ENCODE peak calls at places on chromosomes 6 and 20, in ten cellular contexts. M is heart right ventricle, Z is tibial artery, K is brain microvascular endothelial cell, W is ascending aorta, J is cardiac muscle cell, N is hepatocyte, V is transverse colon, T is PC-9, U is stomach. D is an unnamed sample.

GRCh38 chr6:155381856-155382690 is 67.8 kb upstream of the TFB1M start:
- DNase-seq in M (no peak), Z (no peak), K (peak), W (no peak), J (no peak), N (no peak), V (no peak), T (no peak), U (no peak), D (no peak)

GRCh38 chr20:36061754-36062153 is 92.8 kb upstream of the EPB41L1 start:
- DNase-seq in M (peak), Z (no peak), K (no peak), W (no peak), J (no peak), N (no peak), V (no peak), T (no peak), U (no peak), D (no peak)

GRCh38 chr20:9916776-9917175 is 77.9 kb upstream of the PAK5 start:
- DNase-seq in M (no peak), Z (no peak), K (no peak), W (no peak), J (no peak), N (no peak), V (no peak), T (no peak), U (no peak), D (no peak)

GRCh38 chr20:39225978-39226377 is 263.8 kb downstream of the DHX35 start:
- DNase-seq in M (no peak), Z (no peak), K (no peak), W (no peak), J (no peak), N (no peak), V (no peak), T (no peak), U (no peak), D (no peak)

GRCh38 chr6:160226118-160226541 is 32.5 kb downstream of the SLC22A2 start:
- DNase-seq in M (no peak), Z (no peak), K (peak), W (no peak), J (no peak), N (no peak), V (no peak), T (no peak), U (no peak), D (no peak)

GRCh38 chr6:101284131-101284530 is 109.4 kb upstream of the GRIK2 start:
- DNase-seq in M (no peak), Z (no peak), K (no peak), W (no peak), J (no peak), N (no peak), V (no peak), T (no peak), U (no peak), D (no peak)

GRCh38 chr6:88177961-88178464 is 11.9 kb upstream of the CNR1 start:
- DNase-seq in M (no peak), Z (no peak), K (peak), W (no peak), J (no peak), N (peak), V (no peak), T (no peak), U (no peak), D (no peak)

GRCh38 chr6:69953491-69953890 is 87.1 kb downstream of the COL19A1 start:
- DNase-seq in M (no peak), Z (no peak), K (no peak), W (no peak), J (no peak), N (no peak), V (no peak), T (no peak), U (no peak), D (no peak)

GRCh38 chr20:22403860-22404608 is 180.3 kb downstream of the FOXA2 start:
- DNase-seq in M (no peak), Z (no peak), K (no peak), W (no peak), J (peak), N (peak), V (no peak), T (no peak), U (no peak), D (no peak)

GRCh38 chr6:133017581-133017980 is 203.2 kb downstream of the RPS12 start:
- DNase-seq in M (no peak), Z (no peak), K (no peak), W (no peak), J (no peak), N (no peak), V (no peak), T (no peak), U (no peak), D (no peak)

GRCh38 chr20:48758206-48758820 is 69.5 kb downstream of the PREX1 start:
- DNase-seq in M (no peak), Z (no peak), K (no peak), W (no peak), J (no peak), N (no peak), V (peak), T (no peak), U (no peak), D (no peak)

GRCh38 chr6:164303092-164304007 is 888.8 kb downstream of the QKI start:
- DNase-seq in M (peak), Z (no peak), K (peak), W (no peak), J (no peak), N (no peak), V (no peak), T (no peak), U (no peak), D (no peak)

GRCh38 chr6:129203190-129203900 is 320.4 kb downstream of the LAMA2 start:
- DNase-seq in M (no peak), Z (no peak), K (no peak), W (no peak), J (no peak), N (no peak), V (no peak), T (peak), U (no peak), D (no peak)

GRCh38 chr6:148577687-148578488 is 168.9 kb upstream of the UST start:
- DNase-seq in M (peak), Z (peak), K (peak), W (no peak), J (peak), N (peak), V (peak), T (peak), U (peak), D (peak)

GRCh38 chr20:18024606-18025127 is 33.0 kb downstream of the OVOL2 start:
- DNase-seq in M (no peak), Z (no peak), K (no peak), W (no peak), J (no peak), N (no peak), V (no peak), T (no peak), U (no peak), D (no peak)

GRCh38 chr20:35833271-35833670 is 61.5 kb downstream of the PHF20 start:
- DNase-seq in M (no peak), Z (no peak), K (no peak), W (no peak), J (no peak), N (no peak), V (no peak), T (no peak), U (no peak), D (no peak)

GRCh38 chr6:85354761-85355618 is 94.9 kb upstream of the NT5E start:
- DNase-seq in M (peak), Z (peak), K (peak), W (peak), J (peak), N (peak), V (peak), T (peak), U (peak), D (peak)

GRCh38 chr20:38674178-38675133 is 49.8 kb upstream of the SLC32A1 start:
- DNase-seq in M (peak), Z (no peak), K (peak), W (no peak), J (peak), N (peak), V (peak), T (no peak), U (no peak), D (peak)

GRCh38 chr6:93136111-93136510 is 283.2 kb downstream of the EPHA7 start:
- DNase-seq in M (no peak), Z (no peak), K (no peak), W (no peak), J (no peak), N (no peak), V (no peak), T (no peak), U (no peak), D (no peak)

GRCh38 chr6:6885521-6886088 is 222.2 kb upstream of the RREB1 start:
- DNase-seq in M (peak), Z (peak), K (no peak), W (peak), J (no peak), N (no peak), V (peak), T (no peak), U (peak), D (peak)

GRCh38 chr20:50172347-50173013 is 18.1 kb upstream of the CEBPB start:
- DNase-seq in M (peak), Z (peak), K (peak), W (peak), J (peak), N (peak), V (peak), T (peak), U (peak), D (peak)

GRCh38 chr6:115901896-115902295 is 158.8 kb downstream of the FRK start:
- DNase-seq in M (no peak), Z (no peak), K (no peak), W (no peak), J (no peak), N (no peak), V (no peak), T (no peak), U (no peak), D (no peak)

GRCh38 chr6:110826236-110827129 is 11.2 kb upstream of the CDK19 start:
- DNase-seq in M (no peak), Z (no peak), K (no peak), W (no peak), J (no peak), N (peak), V (no peak), T (peak), U (no peak), D (no peak)

GRCh38 chr20:13223731-13224130 is 2.7 kb downstream of the ISM1 start:
- DNase-seq in M (no peak), Z (no peak), K (no peak), W (no peak), J (no peak), N (no peak), V (no peak), T (no peak), U (no peak), D (no peak)

GRCh38 chr6:79004239-79004638 is 73.8 kb downstream of the PHIP start:
- DNase-seq in M (no peak), Z (no peak), K (no peak), W (no peak), J (no peak), N (no peak), V (no peak), T (no peak), U (no peak), D (no peak)

GRCh38 chr6:46876126-46876525 is 45.6 kb downstream of the ADGRF5 start:
- DNase-seq in M (peak), Z (no peak), K (no peak), W (no peak), J (no peak), N (no peak), V (no peak), T (peak), U (peak), D (no peak)

GRCh38 chr20:641516-641913 is 11.5 kb downstream of the SRXN1 start:
- DNase-seq in M (no peak), Z (no peak), K (no peak), W (no peak), J (no peak), N (no peak), V (no peak), T (no peak), U (no peak), D (no peak)

GRCh38 chr6:44264154-44265002 is 973 bp downstream of the NFKBIE start:
- DNase-seq in M (no peak), Z (no peak), K (no peak), W (no peak), J (no peak), N (no peak), V (peak), T (no peak), U (peak), D (no peak)

GRCh38 chr20:939606-940005 is 23.5 kb upstream of the ANGPT4 start:
- DNase-seq in M (no peak), Z (peak), K (no peak), W (no peak), J (no peak), N (no peak), V (no peak), T (no peak), U (no peak), D (no peak)

GRCh38 chr6:163490826-163491577 is 76.5 kb downstream of the QKI start:
- DNase-seq in M (peak), Z (peak), K (peak), W (no peak), J (no peak), N (peak), V (peak), T (no peak), U (peak), D (peak)

GRCh38 chr6:157151029-157151428 is 172.3 kb downstream of the TMEM242 start:
- DNase-seq in M (peak), Z (no peak), K (peak), W (no peak), J (no peak), N (no peak), V (no peak), T (no peak), U (no peak), D (no peak)

GRCh38 chr6:157461000-157461915 is 80.3 kb downstream of the ZDHHC14 start:
- DNase-seq in M (no peak), Z (no peak), K (peak), W (no peak), J (no peak), N (peak), V (peak), T (no peak), U (no peak), D (no peak)

GRCh38 chr6:20379231-20379630 is 22.4 kb upstream of the E2F3 start:
- DNase-seq in M (no peak), Z (no peak), K (no peak), W (no peak), J (no peak), N (no peak), V (no peak), T (no peak), U (no peak), D (no peak)

GRCh38 chr6:33633084-33633461 is 12.0 kb downstream of the ITPR3 start:
- DNase-seq in M (no peak), Z (no peak), K (no peak), W (no peak), J (no peak), N (no peak), V (no peak), T (no peak), U (no peak), D (no peak)
- H3K4me3 ChIP-seq in M (peak), Z (peak), K (peak), W (peak), J (peak), N (no peak), V (no peak), T (peak), U (peak), D (peak)

DNA sequence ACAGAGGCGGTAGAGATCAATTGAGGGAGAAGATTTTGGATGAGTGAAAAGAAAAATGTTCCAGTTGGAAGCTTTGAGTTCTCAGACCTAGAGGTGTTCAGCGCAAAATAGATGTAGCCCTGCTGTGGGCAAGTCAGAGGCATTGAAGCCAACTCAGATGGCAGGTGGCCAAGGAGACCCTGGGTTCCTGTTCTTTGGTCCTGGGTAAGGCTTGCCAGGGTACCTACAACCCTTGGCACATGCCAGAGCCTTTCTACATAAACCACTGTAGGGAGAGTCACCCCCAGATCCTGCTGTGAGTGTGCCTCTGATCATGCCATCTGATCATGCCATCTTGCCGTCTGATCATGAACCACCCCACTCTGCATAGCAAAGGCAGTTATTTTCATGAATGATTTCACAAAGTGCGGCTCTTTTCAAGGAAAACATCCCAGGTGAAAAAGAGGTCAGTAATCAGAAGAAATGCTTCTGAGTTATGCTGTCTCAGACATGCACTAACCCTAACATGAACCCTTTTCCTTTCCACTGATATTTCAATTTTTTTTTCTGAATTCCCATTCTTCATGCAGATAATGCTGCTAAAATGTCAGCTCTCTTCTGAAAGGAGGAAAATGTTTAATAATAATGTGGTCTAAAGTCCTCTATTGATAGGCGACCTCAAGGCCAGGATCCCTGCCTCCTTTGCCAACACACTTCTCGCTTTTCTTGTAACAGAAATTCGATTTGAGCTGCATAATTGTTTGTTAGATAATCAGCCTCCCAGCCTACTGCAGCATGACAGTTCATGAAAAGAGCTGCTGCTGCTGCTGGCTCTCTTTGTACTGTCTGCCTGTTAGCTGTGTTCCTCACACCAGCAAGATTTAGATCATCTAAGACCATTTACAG is 153.7 kb downstream of the MTHFD1L start:
- DNase-seq in M (no peak), Z (no peak), K (no peak), W (no peak), J (no peak), N (no peak), V (no peak), T (no peak), U (no peak), D (no peak)
- H3K27ac ChIP-seq in M (no peak), Z (no peak), K (peak), W (no peak), J (peak), N (no peak), V (no peak), T (no peak), U (no peak), D (no peak)

DNA sequence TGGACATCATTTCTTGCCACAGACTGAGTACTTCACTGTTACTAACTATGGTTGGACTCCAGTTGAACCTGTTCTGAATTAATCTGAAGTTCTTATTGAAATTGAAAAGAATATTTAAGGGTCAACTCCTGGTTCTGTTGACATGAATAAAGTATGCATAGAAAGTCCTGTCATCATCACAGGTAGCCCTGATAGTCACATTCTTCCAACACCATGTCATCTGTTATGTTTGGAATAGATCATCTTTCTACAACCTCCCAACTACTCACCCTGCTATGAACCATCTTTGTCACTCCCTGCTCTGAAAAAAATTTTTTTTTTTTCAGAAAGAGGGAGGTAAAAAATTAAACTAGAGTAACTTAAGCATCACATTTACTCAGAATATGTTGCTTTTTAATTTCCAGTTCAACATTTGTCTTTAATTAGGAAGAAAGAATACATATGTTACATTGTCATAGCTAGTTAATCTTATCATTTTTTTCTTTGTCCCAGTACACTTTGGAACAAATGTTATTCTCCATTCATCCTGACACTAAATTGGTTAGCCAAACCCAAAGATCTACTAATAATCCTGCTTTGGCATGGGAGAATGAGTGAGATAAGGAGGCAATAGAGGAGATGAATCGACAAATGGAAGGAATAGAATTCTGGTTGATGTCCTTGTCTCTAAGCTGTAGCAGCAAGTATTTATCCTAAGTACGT is 775.1 kb upstream of the NRSN1 start:
- DNase-seq in M (no peak), Z (no peak), K (peak), W (no peak), J (no peak), N (no peak), V (no peak), T (peak), U (no peak), D (no peak)
- TF ChIP-seq CTCF in M (no peak), Z (no peak), K (no peak), W (no peak), J (no peak), N (no peak), V (no peak), T (no peak), U (no peak), D (no peak)

GRCh38 chr6:26594730-26595632 is 1.8 kb upstream of the ABT1 start:
- DNase-seq in M (no peak), Z (no peak), K (peak), W (no peak), J (no peak), N (peak), V (no peak), T (peak), U (no peak), D (no peak)
- H3K4me3 ChIP-seq in M (peak), Z (peak), K (peak), W (peak), J (peak), N (peak), V (no peak), T (peak), U (peak), D (peak)

GRCh38 chr6:74928203-74928602 is 277.6 kb downstream of the COL12A1 start:
- DNase-seq in M (no peak), Z (no peak), K (no peak), W (no peak), J (no peak), N (no peak), V (no peak), T (no peak), U (no peak), D (no peak)

GRCh38 chr6:74936886-74937285 is 269.0 kb downstream of the COL12A1 start:
- DNase-seq in M (no peak), Z (no peak), K (no peak), W (no peak), J (no peak), N (no peak), V (no peak), T (peak), U (no peak), D (no peak)

GRCh38 chr6:74932214-74932923 is 273.5 kb downstream of the COL12A1 start:
- DNase-seq in M (no peak), Z (no peak), K (no peak), W (no peak), J (peak), N (peak), V (no peak), T (peak), U (no peak), D (no peak)

GRCh38 chr6:74927299-74927698 is 278.6 kb downstream of the COL12A1 start:
- DNase-seq in M (no peak), Z (no peak), K (no peak), W (no peak), J (no peak), N (no peak), V (no peak), T (no peak), U (no peak), D (no peak)

DNA sequence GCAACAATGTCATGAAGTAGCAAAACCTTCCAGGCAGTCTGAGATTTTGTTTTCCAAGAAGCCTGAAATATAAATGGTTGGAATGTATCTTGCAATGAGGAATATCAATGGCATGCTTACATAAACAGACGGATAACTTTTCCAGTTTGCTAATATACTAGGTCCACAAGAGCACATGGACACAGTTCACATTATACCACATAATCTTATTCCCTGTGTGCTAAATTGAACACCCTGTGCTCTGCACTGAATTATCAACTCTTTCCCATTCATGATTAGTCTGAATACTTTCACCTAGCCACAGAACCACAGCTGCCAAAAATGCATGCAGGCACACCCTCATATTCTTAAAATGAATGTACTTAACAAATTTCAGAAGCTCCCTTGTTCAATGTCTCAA is 274.3 kb downstream of the COL12A1 start:
- DNase-seq in M (no peak), Z (no peak), K (peak), W (no peak), J (no peak), N (no peak), V (no peak), T (no peak), U (no peak), D (no peak)
- H3K27ac ChIP-seq in M (no peak), Z (no peak), K (no peak), W (no peak), J (no peak), N (no peak), V (no peak), T (no peak), U (no peak), D (no peak)

GRCh38 chr6:124199226-124199625 is 395.6 kb downstream of the NKAIN2 start:
- DNase-seq in M (no peak), Z (no peak), K (no peak), W (no peak), J (no peak), N (no peak), V (no peak), T (no peak), U (no peak), D (no peak)

GRCh38 chr6:124193132-124193531 is 389.5 kb downstream of the NKAIN2 start:
- DNase-seq in M (no peak), Z (peak), K (no peak), W (no peak), J (no peak), N (no peak), V (no peak), T (no peak), U (no peak), D (no peak)

GRCh38 chr6:124200661-124201060 is 397.0 kb downstream of the NKAIN2 start:
- DNase-seq in M (no peak), Z (no peak), K (no peak), W (no peak), J (no peak), N (no peak), V (no peak), T (no peak), U (no peak), D (no peak)

GRCh38 chr6:124197148-124197547 is 393.5 kb downstream of the NKAIN2 start:
- DNase-seq in M (no peak), Z (no peak), K (no peak), W (no peak), J (no peak), N (no peak), V (no peak), T (no peak), U (no peak), D (no peak)
- TF ChIP-seq CTCF in M (no peak), Z (no peak), K (no peak), W (no peak), J (no peak), N (no peak), V (no peak), T (no peak), U (no peak), D (no peak)

D was measured in dorsolateral prefrontal cortex.